ENCODE peak calls at places on chromosomes 6 and 20, in five cellular contexts. N, K, W, U and T are unnamed samples.

GRCh38 chr6:130090796-130091195 is 72.4 kb downstream of the L3MBTL3 start:
- DNase-seq in W (no peak), N (no peak), K (no peak), U (no peak), T (no peak)

GRCh38 chr6:14729186-14729871 is 516.5 kb upstream of the JARID2 start:
- DNase-seq in K (peak), U (no peak), N (peak), W (no peak), T (no peak)

GRCh38 chr6:168581236-168581635 is 140.3 kb downstream of the SMOC2 start:
- DNase-seq in W (no peak), N (no peak), U (no peak), K (no peak), T (no peak)

GRCh38 chr6:16374796-16375195 is 136.4 kb downstream of the GMPR start:
- DNase-seq in K (no peak), U (no peak), N (no peak), W (no peak), T (no peak)

GRCh38 chr6:46993846-46994245 is 48.3 kb downstream of the ADGRF1 start:
- DNase-seq in W (peak), N (no peak), U (no peak), K (no peak), T (peak)

GRCh38 chr6:47908271-47908670 is 126.4 kb downstream of the OPN5 start:
- DNase-seq in K (no peak), W (no peak), U (no peak), N (no peak), T (no peak)

GRCh38 chr20:10558635-10559187 is 115.1 kb downstream of the JAG1 start:
- DNase-seq in W (peak), N (no peak), U (no peak), K (no peak), T (peak)

GRCh38 chr6:4178737-4179333 is 43.5 kb upstream of the ECI2 start:
- DNase-seq in W (no peak), U (no peak), K (no peak), N (no peak), T (no peak)